ENCODE peak calls at places on chromosome 1, in five cellular contexts. B is A549, K is GM12878, C is K562, A is SK-N-SH. X is an unnamed sample. For H3K9me3, the result is how much of the 10 kb centered on the place peaks cover.

GRCh38 chr1:228935198-228935663 is 200.0 kb downstream of the RHOU start:
- DNase-seq in B (no peak), A (no peak), K (no peak), C (no peak), X (no peak)

GRCh38 chr1:31013187-31013864 is 52.2 kb downstream of the PUM1 start:
- DNase-seq in C (no peak), A (no peak), K (no peak), B (no peak), X (peak)

GRCh38 chr1:27296773-27297214 is 25.2 kb upstream of the TMEM222 start:
- DNase-seq in A (peak), B (peak), K (no peak), C (peak), X (peak)

GRCh38 chr1:153488731-153489130 is 28.3 kb upstream of the S100A7 start:
- DNase-seq in K (no peak), B (no peak), A (no peak), C (no peak), X (no peak)

GRCh38 chr1:21641076-21641475 is 28.1 kb downstream of the RAP1GAP start:
- DNase-seq in C (no peak), B (no peak), A (no peak), K (no peak), X (no peak)

GRCh38 chr1:205037539-205037938 is 5.5 kb upstream of the CNTN2 start:
- DNase-seq in B (no peak), A (no peak), K (no peak), C (no peak), X (no peak)

GRCh38 chr1:53592985-53593757 is 134.0 kb downstream of the DMRTB1 start:
- DNase-seq in A (no peak), B (no peak), C (no peak), K (no peak), X (no peak)

GRCh38 chr1:48469616-48470500 is 2.1 kb downstream of the SPATA6 start:
- DNase-seq in K (no peak), C (no peak), B (no peak), A (no peak), X (peak)

GRCh38 chr1:20322081-20322824 is 31.6 kb downstream of the VWA5B1 start:
- DNase-seq in A (no peak), C (no peak), B (no peak), K (peak), X (peak)

GRCh38 chr1:21229246-21230000 is 52.7 kb upstream of the EIF4G3 start:
- DNase-seq in K (no peak), B (no peak), C (no peak), A (no peak), X (peak)

GRCh38 chr1:31408788-31409318 is 4.2 kb upstream of the SERINC2 start:
- DNase-seq in B (no peak), C (no peak), K (no peak), A (no peak), X (no peak)

GRCh38 chr1:210237514-210237913 is 4.9 kb downstream of the SERTAD4 start:
- DNase-seq in C (no peak), B (no peak), A (no peak), K (no peak), X (no peak)

GRCh38 chr1:39940253-39940652 is 14.7 kb upstream of the MFSD2A start:
- DNase-seq in C (no peak), K (no peak), A (no peak), B (no peak), X (no peak)

GRCh38 chr1:104294259-104294658 is 544.6 kb downstream of the AMY1C start:
- DNase-seq in B (no peak), C (no peak), K (no peak), A (peak), X (no peak)

DNA sequence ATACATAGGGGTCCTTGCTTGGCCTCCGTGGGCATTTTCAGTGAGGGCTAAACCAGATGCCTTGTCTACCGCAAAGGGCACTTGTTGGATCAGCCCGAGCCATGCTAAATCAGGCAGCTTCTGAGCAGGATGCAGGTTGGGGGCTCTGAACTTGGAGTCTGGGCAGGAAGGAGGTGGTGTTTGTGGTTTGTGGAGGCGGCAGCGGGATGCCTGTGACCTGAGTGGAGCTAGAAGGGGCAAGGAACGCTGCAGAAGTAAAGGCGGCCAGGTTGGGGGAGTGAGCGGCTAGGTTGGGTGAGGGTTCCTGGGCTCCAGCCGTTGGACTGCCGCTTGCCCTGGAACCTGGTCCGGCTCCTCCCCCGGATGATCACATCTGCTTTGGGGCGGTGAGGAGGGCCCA is 183.9 kb downstream of the CAMTA1 start:
- DNase-seq in K (no peak), C (no peak), A (peak), B (no peak), X (peak)
- TF ChIP-seq RCOR1 in K (no peak), C (no peak), A (no peak), B (no peak), X (no peak)

DNA sequence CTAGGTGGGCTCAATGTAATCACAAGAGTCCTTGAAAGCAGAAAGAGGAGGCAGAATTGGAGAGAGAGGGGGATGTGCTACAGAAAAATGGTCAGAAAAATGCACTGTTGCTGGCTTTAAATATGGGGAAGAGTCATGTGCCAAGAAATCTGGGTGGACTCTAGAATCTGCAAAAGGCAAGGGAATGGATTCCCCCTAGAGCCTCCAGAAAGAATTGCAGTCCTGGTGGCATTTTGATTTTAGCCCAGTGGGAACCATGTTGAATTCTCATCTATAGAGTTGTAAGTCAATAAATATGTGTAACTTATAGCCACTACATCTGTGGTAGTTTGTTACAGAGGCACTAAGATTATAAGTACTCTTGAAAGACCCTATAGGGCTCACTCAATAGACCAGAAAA is 210.3 kb downstream of the ASTN1 start:
- DNase-seq in K (no peak), B (no peak), C (peak), A (no peak), X (no peak)
- TF ChIP-seq CTCF in K (peak), B (no peak), C (peak), A (peak), X (no peak)

GRCh38 chr1:4396571-4396970 is 257.8 kb upstream of the AJAP1 start:
- DNase-seq in K (no peak), C (no peak), B (no peak), A (no peak), X (no peak)

GRCh38 chr1:4397196-4397595 is 257.2 kb upstream of the AJAP1 start:
- DNase-seq in A (no peak), K (no peak), C (no peak), B (no peak), X (no peak)

GRCh38 chr1:4407851-4408250 is 246.6 kb upstream of the AJAP1 start:
- DNase-seq in C (no peak), K (no peak), A (no peak), B (no peak), X (no peak)

DNA sequence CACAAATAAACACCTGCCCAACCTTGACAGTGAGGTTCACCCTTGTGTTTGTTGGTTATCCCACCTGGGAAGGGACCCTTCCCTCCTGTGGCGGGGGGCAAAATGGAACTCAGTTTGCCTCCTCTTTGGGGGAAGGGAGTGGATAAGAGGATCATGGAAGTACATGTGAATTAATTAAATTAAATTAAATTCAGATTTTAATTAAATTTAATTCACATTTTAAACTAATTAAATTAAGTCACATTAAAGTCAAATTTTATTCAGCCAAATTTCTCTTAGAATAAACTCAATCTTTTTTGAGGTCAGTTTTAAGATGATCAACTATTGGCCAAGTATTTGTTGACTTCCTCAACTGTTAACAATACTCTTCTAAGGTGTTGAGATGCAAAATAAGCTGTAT is 252.4 kb upstream of the AJAP1 start:
- DNase-seq in K (no peak), C (no peak), A (no peak), B (no peak), X (no peak)
- H3K9me3 ChIP-seq in K (under half), C (under half), A (under half), B (under half), X (under half)

DNA sequence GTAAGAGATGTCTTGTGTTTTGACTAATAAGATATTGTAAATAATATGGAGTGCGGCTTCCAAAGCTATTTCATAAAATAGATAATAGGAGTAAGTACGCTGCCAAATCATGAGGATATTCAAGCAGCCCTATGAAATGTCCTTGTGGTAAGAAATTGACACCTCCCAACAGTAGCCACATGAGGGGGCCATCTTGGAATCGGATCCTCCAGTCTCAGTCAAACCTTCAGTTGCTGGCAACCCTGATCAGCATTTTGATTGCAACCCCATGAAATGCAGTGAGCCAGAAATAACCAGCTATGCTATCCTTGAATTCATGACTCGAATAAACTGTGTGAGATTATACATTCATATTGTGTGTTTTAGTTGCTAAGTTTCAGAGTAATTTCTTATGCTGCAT is 212.4 kb downstream of the PLA2G4A start:
- DNase-seq in A (no peak), K (no peak), B (no peak), C (no peak), X (no peak)
- TF ChIP-seq RCOR1 in A (no peak), K (no peak), B (no peak), C (no peak), X (no peak)

DNA sequence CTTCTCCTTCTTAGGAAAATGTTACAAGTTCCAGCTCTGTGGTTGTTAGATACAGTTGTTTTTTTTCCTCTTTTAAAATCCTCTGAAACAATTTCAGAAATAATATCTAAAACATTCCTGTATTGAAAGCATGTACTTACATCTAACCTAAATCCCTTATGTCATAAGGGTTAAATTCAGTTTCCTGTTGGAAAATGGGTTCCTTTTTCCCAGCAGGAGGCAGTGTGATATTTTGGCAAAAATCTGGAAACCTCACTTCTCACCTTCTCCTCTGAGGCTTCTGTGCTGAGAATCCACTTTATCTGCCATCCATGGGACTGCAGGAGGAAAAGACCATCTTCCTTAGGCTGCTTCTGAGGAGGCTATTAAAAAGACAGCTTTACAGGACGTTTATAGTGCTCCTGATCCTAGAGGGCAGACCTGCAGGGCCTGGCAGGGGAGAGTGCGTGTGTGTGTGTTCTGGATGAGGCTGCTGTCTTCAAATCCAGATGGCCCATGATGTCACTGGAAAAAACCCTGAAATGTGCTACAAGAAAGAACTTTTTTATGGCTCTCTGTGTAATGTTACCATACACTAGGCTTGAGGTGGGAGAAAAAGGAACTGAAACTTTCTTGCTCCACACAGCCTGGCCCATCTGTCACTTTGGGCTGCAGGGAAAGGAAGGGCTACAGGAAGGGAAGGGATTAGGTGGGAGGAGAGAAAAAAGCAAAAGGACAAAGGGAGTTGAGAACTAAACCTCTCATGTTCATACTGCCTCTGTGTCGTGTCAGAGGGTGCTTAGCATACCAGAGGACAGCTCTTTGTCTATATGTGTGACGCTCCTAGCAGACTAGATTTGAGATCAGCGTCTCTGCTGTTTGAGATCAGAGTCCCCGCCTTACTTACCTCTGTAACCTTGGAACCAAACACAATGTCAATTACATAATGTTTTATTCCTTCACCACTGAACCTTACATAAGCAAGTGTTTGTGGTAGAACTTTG is 379.2 kb upstream of the SPAG17 start:
- DNase-seq in K (peak), A (no peak), C (no peak), B (no peak), X (no peak)
- TF ChIP-seq CTCF in K (no peak), A (no peak), C (no peak), B (no peak), X (no peak)

GRCh38 chr1:163628034-163628773 is 306.4 kb downstream of the NUF2 start:
- DNase-seq in B (no peak), K (no peak), A (no peak), C (no peak), X (no peak)
- H3K9me3 ChIP-seq in B (under half), K (under half), A (under half), C (under half), X (under half)

X was measured in IMR-90.